ENCODE peak calls at places on chromosomes 12 and 14, in eight cellular contexts. H, N, O, K, X, T, R and Q are unnamed samples. For H3K36me3, the result is how much of the 10 kb centered on the place peaks cover.

GRCh38 chr14:73802431-73803188 is 49.0 kb upstream of the PTGR2 start:
- DNase-seq in H (no peak), N (no peak), O (no peak), K (no peak), X (peak), T (no peak), R (no peak), Q (peak)

GRCh38 chr12:47886471-47887240 is 18.1 kb downstream of the VDR start:
- DNase-seq in H (no peak), N (no peak), O (no peak), K (no peak), X (no peak), T (no peak), R (no peak), Q (no peak)

GRCh38 chr14:94028450-94028826 is 2.3 kb downstream of the OTUB2 start:
- DNase-seq in H (no peak), N (no peak), O (peak), K (no peak), X (no peak), T (no peak), R (peak), Q (no peak)

GRCh38 chr12:96193725-96194571 is at the start of gene ELK3:
- DNase-seq in H (peak), N (peak), O (peak), K (peak), X (peak), T (peak), R (peak), Q (peak)

GRCh38 chr14:89303452-89304435 is 113.3 kb downstream of the FOXN3 start:
- DNase-seq in H (peak), N (no peak), O (peak), K (peak), X (peak), T (peak), R (peak), Q (peak)

GRCh38 chr12:49092086-49092815 is 2.4 kb downstream of the DHH start:
- DNase-seq in H (no peak), N (peak), O (no peak), K (no peak), X (peak), T (peak), R (peak), Q (peak)

GRCh38 chr12:106902053-106902452 is 53.7 kb upstream of the TMEM263 start:
- DNase-seq in H (no peak), N (no peak), O (no peak), K (no peak), X (no peak), T (no peak), R (no peak), Q (no peak)

GRCh38 chr12:66025477-66025876 is 105.1 kb downstream of the LLPH start:
- DNase-seq in H (no peak), N (no peak), O (no peak), K (no peak), X (no peak), T (no peak), R (peak), Q (no peak)

GRCh38 chr12:49507139-49507538 is 31.7 kb upstream of the KCNH3 start:
- DNase-seq in H (no peak), N (no peak), O (peak), K (no peak), X (peak), T (no peak), R (no peak), Q (no peak)

GRCh38 chr14:70563869-70564268 is 29.1 kb upstream of the ADAM20 start:
- DNase-seq in H (no peak), N (no peak), O (no peak), K (no peak), X (no peak), T (no peak), R (no peak), Q (no peak)

GRCh38 chr12:97899529-97899928 is 436.9 kb downstream of the RMST start:
- DNase-seq in H (no peak), N (no peak), O (no peak), K (no peak), X (no peak), T (no peak), R (no peak), Q (no peak)
- H3K36me3 ChIP-seq in H (under half), N (under half), O (under half), K (under half), X (under half), T (under half), R (under half), Q (under half)

DNA sequence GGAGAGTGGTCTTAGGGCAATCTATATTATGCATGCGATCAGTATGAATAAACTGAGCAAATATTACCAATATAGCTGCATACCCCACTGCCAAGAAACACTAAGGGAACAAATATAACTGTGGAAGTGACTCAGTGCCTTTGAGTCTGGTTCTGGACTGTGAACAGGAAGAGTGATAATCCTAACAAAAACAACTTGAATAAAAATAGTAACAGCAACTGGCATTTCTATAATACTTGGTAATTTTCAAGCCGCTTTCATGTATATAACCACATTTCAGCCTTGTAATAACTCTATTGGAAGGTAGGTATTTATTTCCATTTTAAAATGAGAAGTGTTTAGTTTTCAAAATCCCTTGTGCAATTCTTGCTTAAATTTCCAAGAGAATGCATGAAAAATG is 338.4 kb upstream of the TMEM132C start:
- DNase-seq in H (no peak), N (no peak), O (peak), K (no peak), X (no peak), T (no peak), R (no peak), Q (no peak)
- H3K27ac ChIP-seq in H (no peak), N (no peak), O (peak), K (no peak), X (no peak), T (no peak), R (no peak), Q (no peak)

GRCh38 chr12:15522574-15523187 is 200.4 kb downstream of the PTPRO start:
- DNase-seq in H (no peak), N (no peak), O (peak), K (no peak), X (peak), T (no peak), R (peak), Q (no peak)
- TF ChIP-seq CTCF in H (no peak), N (peak), O (peak), K (peak), X (peak), T (no peak), R (peak), Q (no peak)

GRCh38 chr12:6843118-6843902 is 2.6 kb downstream of the GNB3 start:
- DNase-seq in H (no peak), N (no peak), O (no peak), K (no peak), X (no peak), T (no peak), R (no peak), Q (no peak)

GRCh38 chr12:6839482-6840201 is 1.1 kb upstream of the GNB3 start:
- DNase-seq in H (no peak), N (no peak), O (no peak), K (peak), X (no peak), T (no peak), R (no peak), Q (peak)

GRCh38 chr12:6841139-6841515 is 402 bp downstream of the GNB3 start:
- DNase-seq in H (no peak), N (no peak), O (no peak), K (no peak), X (no peak), T (no peak), R (no peak), Q (no peak)

GRCh38 chr12:6840428-6841138 is at the start of gene GNB3:
- DNase-seq in H (no peak), N (no peak), O (no peak), K (no peak), X (no peak), T (no peak), R (no peak), Q (no peak)

GRCh38 chr12:6842075-6842474 is 1.4 kb downstream of the GNB3 start:
- DNase-seq in H (no peak), N (no peak), O (no peak), K (peak), X (no peak), T (no peak), R (no peak), Q (no peak)
- H3K36me3 ChIP-seq in H (under half), N (under half), O (half or more), K (half or more), X (under half), T (under half), R (under half), Q (under half)

DNA sequence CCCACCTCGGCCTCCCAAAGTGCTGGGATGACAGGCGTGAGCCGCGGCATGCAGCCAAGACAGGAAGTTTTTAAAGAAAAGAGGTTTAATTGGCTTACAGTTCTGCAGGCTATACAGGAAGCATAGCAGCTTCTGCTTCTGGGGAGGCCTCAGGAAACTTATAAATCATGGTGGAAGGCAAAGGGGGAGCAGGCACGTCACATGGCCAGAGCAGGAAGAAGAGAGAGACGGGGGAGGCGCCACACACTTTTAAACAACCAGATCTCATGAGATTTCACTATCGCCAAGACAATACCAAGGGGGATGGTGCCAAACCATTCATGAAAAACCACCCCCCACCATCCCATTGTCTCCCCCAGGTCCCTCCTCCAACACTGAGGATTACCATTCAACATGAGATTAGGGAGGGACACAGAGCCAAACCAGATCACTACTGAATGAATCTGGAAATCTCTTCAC is 14.1 kb downstream of the CCDC63 start:
- DNase-seq in H (no peak), N (no peak), O (no peak), K (no peak), X (peak), T (no peak), R (no peak), Q (no peak)
- H3K27ac ChIP-seq in H (no peak), N (no peak), O (no peak), K (no peak), X (no peak), T (no peak), R (no peak), Q (no peak)

GRCh38 chr12:2677142-2677880 is 117.5 kb upstream of the FKBP4 start:
- DNase-seq in H (no peak), N (no peak), O (no peak), K (no peak), X (no peak), T (no peak), R (no peak), Q (no peak)

GRCh38 chr12:2675776-2676175 is 119.0 kb upstream of the FKBP4 start:
- DNase-seq in H (no peak), N (no peak), O (no peak), K (no peak), X (no peak), T (no peak), R (no peak), Q (no peak)

GRCh38 chr12:2678416-2678815 is 116.4 kb upstream of the FKBP4 start:
- DNase-seq in H (no peak), N (no peak), O (no peak), K (no peak), X (no peak), T (no peak), R (no peak), Q (no peak)

GRCh38 chr12:2672863-2673262 is 121.9 kb upstream of the FKBP4 start:
- DNase-seq in H (no peak), N (no peak), O (no peak), K (no peak), X (no peak), T (no peak), R (no peak), Q (no peak)

DNA sequence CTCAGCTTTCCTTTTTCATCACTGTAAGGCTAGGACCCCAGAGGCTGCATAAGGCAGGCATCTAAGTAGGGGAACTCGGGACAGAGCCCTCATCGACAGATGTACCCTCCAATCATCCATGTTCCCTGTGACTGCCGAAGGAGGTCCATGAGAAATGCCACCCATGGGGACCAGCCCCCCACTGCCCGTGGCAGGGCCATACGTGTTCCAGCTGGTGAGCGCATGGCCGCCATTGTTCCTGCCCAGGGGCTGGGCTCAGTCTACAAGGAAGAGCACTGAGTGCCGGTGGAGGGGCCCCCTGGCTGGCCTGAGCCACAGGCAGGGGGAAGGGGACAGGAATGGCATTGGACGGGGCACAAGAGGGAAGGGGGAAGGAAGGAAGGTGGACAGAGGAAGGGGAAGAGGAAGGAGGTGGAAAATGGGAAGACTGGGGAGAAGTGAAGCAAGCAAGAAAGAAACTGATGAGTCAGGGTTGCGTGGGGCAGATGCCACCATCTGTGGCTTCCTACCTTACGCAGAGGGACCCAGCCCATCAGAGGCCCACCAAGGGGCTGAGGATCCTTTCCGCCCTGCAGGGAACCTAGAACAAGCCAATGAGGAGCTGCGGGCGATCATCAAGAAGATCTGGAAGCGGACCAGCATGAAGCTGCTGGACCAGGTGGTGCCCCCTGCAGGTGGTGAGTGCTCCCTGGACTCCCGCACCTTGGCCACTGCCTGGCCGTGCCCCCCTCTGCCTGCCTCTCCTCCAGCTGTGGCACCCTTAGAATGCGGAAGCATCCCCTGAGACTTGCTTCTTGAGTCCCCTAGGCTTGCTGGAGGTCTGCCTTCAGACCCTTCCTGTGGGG is 120.6 kb upstream of the FKBP4 start:
- DNase-seq in H (no peak), N (no peak), O (no peak), K (peak), X (no peak), T (no peak), R (no peak), Q (no peak)
- TF ChIP-seq CTCF in H (no peak), N (peak), O (peak), K (no peak), X (peak), T (no peak), R (peak), Q (no peak)

DNA sequence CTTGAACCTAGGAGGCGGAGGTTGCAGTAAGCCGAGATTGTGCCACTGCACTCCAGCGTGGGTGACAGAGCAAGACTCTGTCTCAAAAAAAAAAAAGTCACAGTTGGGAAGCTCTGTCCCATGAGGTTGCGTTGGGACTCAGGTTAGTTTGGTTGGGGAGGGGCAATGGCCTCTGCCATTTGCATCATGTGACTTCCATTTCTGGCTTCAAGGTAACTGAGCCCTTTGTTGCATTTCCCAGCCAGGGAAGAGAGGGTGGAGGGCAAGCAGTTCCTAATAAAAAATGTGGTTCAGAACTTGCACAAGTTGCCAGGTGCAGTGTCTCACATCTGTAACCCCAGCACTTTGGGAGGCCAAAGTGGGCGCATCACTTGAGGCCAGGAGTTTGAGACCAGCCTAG is 24.9 kb downstream of the TMEM120B start:
- DNase-seq in H (no peak), N (no peak), O (no peak), K (no peak), X (no peak), T (no peak), R (no peak), Q (no peak)
- H3K36me3 ChIP-seq in H (under half), N (under half), O (under half), K (under half), X (under half), T (under half), R (under half), Q (under half)

GRCh38 chr12:82625523-82625922 is 61.2 kb upstream of the TMTC2 start:
- DNase-seq in H (no peak), N (no peak), O (no peak), K (no peak), X (no peak), T (no peak), R (no peak), Q (no peak)

GRCh38 chr12:82627799-82628198 is 58.9 kb upstream of the TMTC2 start:
- DNase-seq in H (no peak), N (no peak), O (peak), K (no peak), X (peak), T (no peak), R (peak), Q (no peak)
- H3K27ac ChIP-seq in H (no peak), N (no peak), O (no peak), K (no peak), X (no peak), T (no peak), R (no peak), Q (no peak)

GRCh38 chr14:59133202-59133601 is 55.3 kb upstream of the DAAM1 start:
- DNase-seq in H (no peak), N (no peak), O (no peak), K (no peak), X (peak), T (no peak), R (no peak), Q (no peak)
- TF ChIP-seq CTCF in H (no peak), N (no peak), O (peak), K (no peak), X (peak), T (no peak), R (peak), Q (no peak)

GRCh38 chr12:22812531-22812930 is 187.6 kb downstream of the ETNK1 start:
- DNase-seq in H (no peak), N (no peak), O (no peak), K (no peak), X (no peak), T (no peak), R (no peak), Q (no peak)
- H3K36me3 ChIP-seq in H (under half), N (under half), O (under half), K (under half), X (under half), T (under half), R (under half), Q (under half)